ENCODE peak calls at places on chromosome 5, in seven cellular contexts. L is uterus; W is effector memory CD4-positive, alpha-beta T cell; O is LHCN-M2; K is HCEC 1CT; T is kidney tubule cell; V is Right ventricle myocardium inferior. F is an unnamed sample.

GRCh38 chr5:172866802-172867748 is 33.0 kb downstream of the ERGIC1 start:
- DNase-seq in L (peak), W (no peak), T (no peak), V (peak), O (no peak), K (no peak), F (no peak)

GRCh38 chr5:23996525-23996924 is 489.1 kb downstream of the PRDM9 start:
- DNase-seq in O (no peak), K (no peak), W (no peak), V (no peak), T (no peak), L (no peak), F (no peak)

GRCh38 chr5:72246954-72247442 is 73.0 kb downstream of the MRPS27 start:
- DNase-seq in K (peak), L (no peak), W (no peak), V (no peak), O (peak), T (peak), F (peak)

GRCh38 chr5:106875591-106876297 is 795.0 kb downstream of the EFNA5 start:
- DNase-seq in L (no peak), K (no peak), T (peak), W (no peak), O (peak), V (no peak), F (no peak)

GRCh38 chr5:150153483-150153882 is 2.2 kb downstream of the PDGFRB start:
- DNase-seq in V (no peak), L (no peak), O (no peak), K (no peak), W (no peak), T (no peak), F (no peak)

GRCh38 chr5:10699281-10699874 is 61.7 kb downstream of the DAP start:
- DNase-seq in T (no peak), L (no peak), V (no peak), W (no peak), O (no peak), K (no peak), F (no peak)

GRCh38 chr5:114243281-114243982 is 118.4 kb upstream of the KCNN2 start:
- DNase-seq in T (no peak), L (no peak), V (no peak), O (peak), W (no peak), K (peak), F (no peak)

GRCh38 chr5:140357731-140358093 is 2.3 kb upstream of the SLC4A9 start:
- DNase-seq in T (peak), K (peak), O (peak), V (peak), W (peak), L (peak), F (peak)

GRCh38 chr5:149831492-149831891 is 101.4 kb downstream of the PPARGC1B start:
- DNase-seq in T (peak), O (peak), K (no peak), W (no peak), L (no peak), V (peak), F (peak)

GRCh38 chr5:11075010-11075860 is 314.2 kb upstream of the DAP start:
- DNase-seq in L (no peak), K (no peak), V (no peak), O (no peak), W (no peak), T (no peak), F (no peak)

GRCh38 chr5:139058121-139058520 is 140.0 kb downstream of the SIL1 start:
- DNase-seq in L (no peak), K (peak), O (peak), T (no peak), W (no peak), V (no peak), F (no peak)

GRCh38 chr5:138334867-138335447 is 3.1 kb upstream of the FAM53C start:
- DNase-seq in O (peak), W (no peak), T (peak), K (peak), V (no peak), L (no peak), F (peak)

GRCh38 chr5:173972844-173973613 is 15.9 kb upstream of the C5orf47 start:
- DNase-seq in V (no peak), W (peak), O (peak), K (peak), L (peak), T (peak), F (peak)

GRCh38 chr5:126099077-126099476 is 324.1 kb upstream of the GRAMD2B start:
- DNase-seq in V (no peak), K (no peak), O (no peak), L (no peak), W (no peak), T (no peak), F (no peak)

GRCh38 chr5:90940227-90940995 is 381.8 kb downstream of the ADGRV1 start:
- DNase-seq in L (no peak), T (peak), V (no peak), O (peak), W (no peak), K (peak), F (peak)

GRCh38 chr5:39650234-39650816 is 225.5 kb upstream of the DAB2 start:
- DNase-seq in W (no peak), L (no peak), V (no peak), K (peak), T (no peak), O (peak), F (no peak)

GRCh38 chr5:143229426-143229895 is 174.0 kb downstream of the NR3C1 start:
- DNase-seq in O (no peak), K (no peak), T (no peak), W (peak), V (no peak), L (no peak), F (no peak)

GRCh38 chr5:56612759-56613158 is 202.6 kb upstream of the MAP3K1 start:
- DNase-seq in L (no peak), O (no peak), W (no peak), V (no peak), T (no peak), K (no peak), F (no peak)

GRCh38 chr5:134133213-134133994 is 18.9 kb downstream of the TCF7 start:
- DNase-seq in W (no peak), L (peak), O (no peak), V (peak), T (no peak), K (no peak), F (no peak)

GRCh38 chr5:440413-441180 is 2.4 kb upstream of the EXOC3 start:
- DNase-seq in V (no peak), T (no peak), O (no peak), W (no peak), L (no peak), K (no peak), F (no peak)

F was measured in Caki2.